ENCODE peak calls at places on chromosomes 12 and 14, in ten cellular contexts. G is stomach, W is HCT116, R is GM12878, S is HepG2, D is transverse colon, M is K562, U is endothelial cell of umbilical vein, I is breast epithelium, P is suprapubic skin. K is an unnamed sample.

GRCh38 chr12:63826002-63826585 is 18.4 kb upstream of the SRGAP1 start:
- DNase-seq in G (no peak), W (peak), R (no peak), S (peak), D (no peak), M (peak), U (peak), I (no peak), P (no peak), K (no peak)

GRCh38 chr12:74337951-74338350 is 199.7 kb upstream of the ATXN7L3B start:
- DNase-seq in G (no peak), W (peak), R (no peak), S (peak), D (no peak), M (no peak), U (peak), I (no peak), P (no peak), K (no peak)

GRCh38 chr12:103657331-103657730 is 70.3 kb downstream of the STAB2 start:
- DNase-seq in G (no peak), W (no peak), R (no peak), S (no peak), D (no peak), M (no peak), U (peak), I (no peak), P (no peak), K (no peak)

GRCh38 chr14:50773632-50774541 is 57.1 kb downstream of the NIN start:
- DNase-seq in G (peak), W (no peak), R (no peak), S (peak), D (peak), M (peak), U (peak), I (no peak), P (no peak), K (no peak)

GRCh38 chr14:24921903-24922302 is 128.0 kb downstream of the STXBP6 start:
- DNase-seq in G (no peak), W (no peak), R (no peak), S (no peak), D (no peak), M (no peak), U (no peak), I (no peak), P (no peak), K (no peak)

GRCh38 chr14:74239848-74240793 is 872 bp downstream of the VSX2 start:
- DNase-seq in G (no peak), W (no peak), R (no peak), S (no peak), D (no peak), M (no peak), U (peak), I (no peak), P (no peak), K (no peak)

GRCh38 chr12:7113389-7113871 is 4.4 kb upstream of the C1RL start:
- DNase-seq in G (no peak), W (no peak), R (no peak), S (no peak), D (peak), M (peak), U (peak), I (no peak), P (peak), K (no peak)

GRCh38 chr12:117857632-117858274 is 111.0 kb downstream of the KSR2 start:
- DNase-seq in G (peak), W (no peak), R (peak), S (peak), D (peak), M (peak), U (peak), I (no peak), P (no peak), K (no peak)

GRCh38 chr14:74763803-74764531 is 851 bp downstream of the YLPM1 start:
- DNase-seq in G (no peak), W (no peak), R (no peak), S (no peak), D (peak), M (peak), U (peak), I (no peak), P (no peak), K (no peak)

GRCh38 chr12:89117448-89118034 is 234.8 kb downstream of the DUSP6 start:
- DNase-seq in G (peak), W (peak), R (no peak), S (peak), D (peak), M (peak), U (peak), I (peak), P (no peak), K (no peak)

GRCh38 chr12:42237052-42237852 is 796 bp downstream of the YAF2 start:
- DNase-seq in G (peak), W (peak), R (peak), S (peak), D (peak), M (peak), U (peak), I (peak), P (peak), K (no peak)

GRCh38 chr12:48817957-48818830 is at the start of gene CACNB3:
- DNase-seq in G (peak), W (no peak), R (no peak), S (no peak), D (peak), M (peak), U (peak), I (peak), P (peak), K (no peak)

GRCh38 chr12:92485356-92486348 is 217.1 kb upstream of the PLEKHG7 start:
- DNase-seq in G (no peak), W (no peak), R (no peak), S (no peak), D (no peak), M (no peak), U (peak), I (no peak), P (no peak), K (no peak)

GRCh38 chr12:16586350-16587109 is 19.4 kb downstream of the LMO3 start:
- DNase-seq in G (no peak), W (no peak), R (no peak), S (no peak), D (no peak), M (no peak), U (no peak), I (no peak), P (no peak), K (no peak)

GRCh38 chr12:62772556-62772955 is 162.4 kb downstream of the PPM1H start:
- DNase-seq in G (no peak), W (no peak), R (no peak), S (no peak), D (no peak), M (no peak), U (no peak), I (no peak), P (no peak), K (no peak)

GRCh38 chr12:113277511-113277910 is 56.2 kb downstream of the TPCN1 start:
- DNase-seq in G (no peak), W (no peak), R (no peak), S (no peak), D (no peak), M (no peak), U (no peak), I (no peak), P (no peak), K (no peak)

GRCh38 chr14:73422515-73422914 is 35.8 kb downstream of the NUMB start:
- DNase-seq in G (no peak), W (no peak), R (no peak), S (no peak), D (no peak), M (peak), U (no peak), I (no peak), P (no peak), K (no peak)

GRCh38 chr12:104846056-104846762 is 111.9 kb downstream of the SLC41A2 start:
- DNase-seq in G (no peak), W (no peak), R (no peak), S (no peak), D (no peak), M (no peak), U (no peak), I (no peak), P (no peak), K (no peak)

GRCh38 chr12:87152084-87152483 is 877.1 kb downstream of the C12orf50 start:
- DNase-seq in G (no peak), W (no peak), R (no peak), S (no peak), D (no peak), M (no peak), U (no peak), I (no peak), P (no peak), K (no peak)

GRCh38 chr12:79344855-79345840 is 345.6 kb downstream of the PAWR start:
- DNase-seq in G (no peak), W (peak), R (peak), S (peak), D (peak), M (peak), U (peak), I (no peak), P (no peak), K (no peak)

GRCh38 chr14:104977008-104977680 is 1.0 kb downstream of the AHNAK2 start:
- DNase-seq in G (no peak), W (no peak), R (no peak), S (no peak), D (no peak), M (no peak), U (no peak), I (no peak), P (peak), K (no peak)

GRCh38 chr14:50530358-50530757 is 2.0 kb downstream of the MAP4K5 start:
- DNase-seq in G (no peak), W (no peak), R (no peak), S (no peak), D (no peak), M (no peak), U (peak), I (no peak), P (no peak), K (no peak)

GRCh38 chr14:48341069-48341468 is 665.7 kb upstream of the MDGA2 start:
- DNase-seq in G (no peak), W (no peak), R (no peak), S (no peak), D (no peak), M (no peak), U (no peak), I (no peak), P (no peak), K (no peak)

GRCh38 chr14:32657081-32657480 is 281.6 kb upstream of the NPAS3 start:
- DNase-seq in G (no peak), W (no peak), R (peak), S (peak), D (peak), M (peak), U (no peak), I (no peak), P (no peak), K (no peak)

GRCh38 chr12:58588771-58589170 is 331.5 kb downstream of the LRIG3 start:
- DNase-seq in G (no peak), W (no peak), R (no peak), S (no peak), D (no peak), M (no peak), U (no peak), I (no peak), P (no peak), K (no peak)

GRCh38 chr12:101097829-101098580 is 112.0 kb downstream of the SLC5A8 start:
- DNase-seq in G (no peak), W (no peak), R (no peak), S (no peak), D (no peak), M (no peak), U (no peak), I (no peak), P (no peak), K (no peak)

GRCh38 chr14:55094630-55095157 is 34.4 kb upstream of the LGALS3 start:
- DNase-seq in G (no peak), W (no peak), R (no peak), S (no peak), D (no peak), M (no peak), U (no peak), I (no peak), P (no peak), K (no peak)

GRCh38 chr14:61211476-61212262 is 69.5 kb downstream of the TMEM30B start:
- DNase-seq in G (no peak), W (no peak), R (no peak), S (no peak), D (no peak), M (no peak), U (no peak), I (no peak), P (no peak), K (no peak)

GRCh38 chr12:49821375-49822287 is 6.6 kb downstream of the NCKAP5L start:
- DNase-seq in G (no peak), W (no peak), R (no peak), S (no peak), D (no peak), M (no peak), U (no peak), I (no peak), P (no peak), K (no peak)

GRCh38 chr12:2273288-2273687 is 220.5 kb downstream of the CACNA1C start:
- DNase-seq in G (no peak), W (no peak), R (no peak), S (no peak), D (no peak), M (no peak), U (no peak), I (no peak), P (no peak), K (no peak)
- TF ChIP-seq CTCF in G (no peak), W (no peak), R (peak), S (peak), D (no peak), M (no peak), U (no peak), I (no peak), P (no peak), K (peak)

GRCh38 chr14:22097606-22098292 is 424.1 kb upstream of the OR4E1 start:
- DNase-seq in G (no peak), W (no peak), R (no peak), S (no peak), D (no peak), M (no peak), U (no peak), I (no peak), P (no peak), K (no peak)

GRCh38 chr14:22097072-22097471 is 423.5 kb upstream of the OR4E1 start:
- DNase-seq in G (no peak), W (no peak), R (no peak), S (no peak), D (no peak), M (no peak), U (no peak), I (no peak), P (no peak), K (no peak)

GRCh38 chr14:22096511-22096890 is 422.9 kb upstream of the OR4E1 start:
- DNase-seq in G (no peak), W (no peak), R (no peak), S (no peak), D (no peak), M (no peak), U (no peak), I (no peak), P (no peak), K (no peak)

GRCh38 chr14:22098435-22098834 is 424.8 kb upstream of the OR4E1 start:
- DNase-seq in G (no peak), W (no peak), R (no peak), S (no peak), D (no peak), M (no peak), U (no peak), I (no peak), P (no peak), K (no peak)

DNA sequence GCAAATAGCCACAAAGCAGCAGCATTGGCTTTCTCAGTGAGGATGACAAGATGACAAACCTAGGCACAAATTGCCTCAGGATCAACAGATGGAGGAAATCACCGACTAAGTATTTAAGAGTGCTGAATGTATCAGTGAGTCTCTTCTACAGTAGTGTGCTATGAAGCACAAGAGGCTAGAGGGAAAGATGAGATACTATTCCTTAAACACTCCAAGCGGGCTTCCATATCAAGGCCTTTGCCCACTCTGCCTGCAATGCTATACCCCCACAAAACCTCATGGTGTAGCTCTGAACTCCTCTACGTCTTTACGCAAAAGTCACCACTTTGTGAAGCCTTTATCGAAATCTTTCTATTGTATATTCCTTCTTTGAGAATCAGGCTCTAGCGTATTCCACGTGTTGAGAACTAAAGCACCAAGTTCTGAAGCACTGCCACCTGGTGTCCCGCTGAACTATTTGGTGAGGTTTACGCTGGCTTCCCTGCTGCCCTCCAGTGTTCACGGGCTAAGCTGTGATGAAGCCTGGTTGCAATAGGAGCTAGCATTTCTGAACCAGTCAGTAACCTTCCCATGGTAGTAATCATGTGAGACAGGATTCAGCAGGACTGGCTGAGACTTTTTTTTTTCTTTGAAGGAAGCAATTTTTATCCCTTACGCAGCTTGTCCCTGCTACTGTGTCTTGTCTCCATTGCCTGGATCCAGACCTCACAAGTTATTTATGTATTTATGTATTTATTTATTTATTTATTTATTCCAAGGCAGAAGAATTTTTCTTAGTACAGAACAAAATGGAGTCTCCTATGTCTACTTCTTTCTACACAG is 426.5 kb upstream of the OR4E1 start:
- DNase-seq in G (peak), W (peak), R (no peak), S (peak), D (peak), M (peak), U (peak), I (no peak), P (peak), K (no peak)
- TF ChIP-seq POLR2AphosphoS5 in G (no peak), W (no peak), R (no peak), S (no peak), D (no peak), M (no peak), U (no peak), I (no peak), P (no peak), K (no peak)

GRCh38 chr12:75509621-75510020 is 1.8 kb downstream of the KRR1 start:
- DNase-seq in G (no peak), W (no peak), R (no peak), S (no peak), D (no peak), M (no peak), U (no peak), I (no peak), P (no peak), K (no peak)

GRCh38 chr12:75505706-75506312 is 5.6 kb downstream of the KRR1 start:
- DNase-seq in G (no peak), W (no peak), R (no peak), S (peak), D (no peak), M (peak), U (peak), I (no peak), P (no peak), K (no peak)

GRCh38 chr12:75508159-75508558 is 3.2 kb downstream of the KRR1 start:
- DNase-seq in G (no peak), W (no peak), R (no peak), S (no peak), D (no peak), M (no peak), U (no peak), I (no peak), P (no peak), K (no peak)

DNA sequence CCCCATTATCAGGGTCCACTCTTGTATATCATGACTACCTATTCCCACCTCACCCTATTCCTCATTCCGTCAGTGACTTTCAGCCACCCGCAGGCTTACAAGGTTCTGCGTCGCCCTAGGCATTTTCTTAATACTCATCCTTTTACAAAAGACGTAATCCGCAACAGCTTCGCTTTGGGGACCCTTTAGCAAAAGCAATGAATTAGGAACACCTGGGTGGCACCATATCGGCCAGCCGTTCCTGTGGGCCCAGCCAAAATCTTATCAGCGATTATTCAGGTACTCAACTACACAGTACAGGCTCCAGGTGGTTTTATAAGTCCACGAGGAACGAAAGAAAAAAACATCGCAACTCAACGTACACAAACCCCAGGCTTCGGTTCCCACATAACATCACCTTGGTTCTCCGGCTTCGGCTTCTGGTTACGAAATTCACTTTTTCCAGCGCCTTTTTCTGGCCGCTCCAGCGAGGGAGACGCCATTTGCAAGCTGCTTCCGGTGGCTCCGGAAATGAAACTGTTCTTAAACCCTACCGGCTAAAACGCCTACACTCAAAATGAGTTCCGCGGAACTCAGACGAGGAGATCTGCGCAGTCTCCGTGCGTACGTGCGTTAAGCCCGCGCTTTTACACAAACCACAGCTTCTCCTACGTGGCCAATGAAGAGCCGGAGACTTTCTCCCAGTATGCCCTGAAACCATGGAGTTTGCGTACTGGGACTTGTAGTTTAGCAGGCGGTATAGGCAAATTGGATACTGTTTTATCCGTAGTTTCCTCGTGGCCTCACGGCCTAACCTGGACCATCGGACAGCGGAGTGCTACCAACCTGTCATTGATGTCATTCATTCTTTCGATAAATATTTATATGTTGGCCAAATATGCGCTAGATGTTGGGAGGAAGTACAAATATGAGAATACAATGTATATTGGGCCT is at the start of gene KRR1:
- DNase-seq in G (peak), W (peak), R (peak), S (peak), D (peak), M (peak), U (peak), I (peak), P (peak), K (peak)
- TF ChIP-seq POLR2A in G (no peak), W (peak), R (peak), S (peak), D (peak), M (peak), U (peak), I (no peak), P (peak), K (no peak)

DNA sequence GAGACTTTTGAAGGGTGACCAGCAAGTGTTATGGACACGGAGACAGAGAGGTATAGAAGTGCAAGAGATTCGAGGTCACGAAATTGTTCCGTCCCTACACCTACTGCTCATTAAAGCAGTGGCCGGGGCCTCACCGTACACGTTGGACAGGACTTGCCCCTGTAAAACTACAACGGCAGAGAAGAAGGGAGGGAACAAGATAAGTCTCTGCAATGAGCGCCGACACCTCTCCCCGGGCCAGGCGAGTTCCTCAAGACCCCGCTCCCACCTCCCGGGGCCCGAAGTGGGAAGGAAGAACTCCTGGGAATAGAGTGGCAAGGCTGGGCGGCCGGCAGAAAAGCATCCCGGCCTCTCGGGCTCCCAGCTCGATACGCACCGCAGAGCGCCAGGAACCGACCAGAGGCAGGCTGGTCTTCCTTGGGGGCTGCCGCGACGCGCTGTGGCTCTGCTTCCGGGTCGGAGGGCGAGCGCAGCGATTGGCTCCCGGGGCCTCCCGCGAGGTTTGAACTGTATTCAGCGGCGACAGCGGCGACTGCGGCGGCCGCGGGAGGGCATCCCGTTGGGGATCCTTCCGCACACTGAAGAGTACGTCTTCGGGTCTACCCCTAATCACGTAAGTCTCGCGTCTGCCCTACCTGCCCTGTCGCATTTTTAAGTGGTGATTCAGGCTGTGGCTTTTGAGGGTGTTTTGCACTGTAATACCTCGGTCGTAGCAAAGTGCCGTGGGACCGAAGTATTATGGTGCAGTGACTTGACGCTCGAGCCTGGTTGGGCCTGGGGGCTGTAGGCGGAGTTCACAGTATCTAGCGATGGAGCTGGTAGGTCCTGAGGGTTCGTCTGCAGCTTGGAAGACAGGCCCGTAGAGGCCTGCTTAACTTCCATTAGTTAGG is at the start of the genes NUP37 and PARPBP:
- DNase-seq in G (peak), W (peak), R (peak), S (peak), D (peak), M (peak), U (peak), I (peak), P (peak), K (peak)
- TF ChIP-seq CTCF in G (no peak), W (no peak), R (no peak), S (peak), D (no peak), M (peak), U (no peak), I (no peak), P (peak), K (no peak)